ENCODE peak calls at places on chromosomes 6 and 20, in eight cellular contexts. One of them, this sample, is unnamed.

GRCh38 chr6:71967436-71967835 is 81.1 kb downstream of the RIMS1 start:
- DNase-seq in GM13976: no peak
- DNase-seq in KG1: no peak
- DNase-seq in GM04504: peak
- DNase-seq in activated gamma-delta T cell treated with Interleukin-2 at 50 U/mL for 16 hours: no peak
- DNase-seq in NCI-H82: no peak
- DNase-seq in ureter: no peak
- DNase-seq in activated CD4-positive, alpha-beta T cell treated with anti-CD3 and anti-CD28 coated beads, Interleukin-2, amount 50 U/mL, for 1 hour: no peak
- DNase-seq in this sample: no peak

GRCh38 chr6:79353226-79353625 is 118.7 kb upstream of the HMGN3 start:
- DNase-seq in activated CD4-positive, alpha-beta T cell treated with anti-CD3 and anti-CD28 coated beads, Interleukin-2, amount 50 U/mL, for 1 hour: no peak
- DNase-seq in KG1: no peak
- DNase-seq in activated gamma-delta T cell treated with Interleukin-2 at 50 U/mL for 16 hours: no peak
- DNase-seq in ureter: no peak
- DNase-seq in GM13976: no peak
- DNase-seq in NCI-H82: no peak
- DNase-seq in GM04504: no peak
- DNase-seq in this sample: no peak

GRCh38 chr6:159730277-159730676 is 3.0 kb downstream of the WTAP start:
- DNase-seq in activated gamma-delta T cell treated with Interleukin-2 at 50 U/mL for 16 hours: no peak
- DNase-seq in NCI-H82: no peak
- DNase-seq in activated CD4-positive, alpha-beta T cell treated with anti-CD3 and anti-CD28 coated beads, Interleukin-2, amount 50 U/mL, for 1 hour: no peak
- DNase-seq in ureter: no peak
- DNase-seq in GM04504: no peak
- DNase-seq in KG1: no peak
- DNase-seq in GM13976: no peak
- DNase-seq in this sample: no peak

GRCh38 chr20:10741060-10741459 is 67.3 kb upstream of the JAG1 start:
- DNase-seq in activated CD4-positive, alpha-beta T cell treated with anti-CD3 and anti-CD28 coated beads, Interleukin-2, amount 50 U/mL, for 1 hour: no peak
- DNase-seq in GM13976: no peak
- DNase-seq in GM04504: no peak
- DNase-seq in KG1: no peak
- DNase-seq in ureter: no peak
- DNase-seq in NCI-H82: no peak
- DNase-seq in activated gamma-delta T cell treated with Interleukin-2 at 50 U/mL for 16 hours: no peak
- DNase-seq in this sample: no peak

GRCh38 chr20:10513931-10514575 is 78.9 kb downstream of the SLX4IP start:
- DNase-seq in ureter: no peak
- DNase-seq in activated CD4-positive, alpha-beta T cell treated with anti-CD3 and anti-CD28 coated beads, Interleukin-2, amount 50 U/mL, for 1 hour: no peak
- DNase-seq in activated gamma-delta T cell treated with Interleukin-2 at 50 U/mL for 16 hours: no peak
- DNase-seq in GM13976: no peak
- DNase-seq in KG1: no peak
- DNase-seq in GM04504: no peak
- DNase-seq in NCI-H82: no peak
- DNase-seq in this sample: no peak

GRCh38 chr20:50346372-50347347 is 156.0 kb downstream of the CEBPB start:
- DNase-seq in activated gamma-delta T cell treated with Interleukin-2 at 50 U/mL for 16 hours: no peak
- DNase-seq in NCI-H82: no peak
- DNase-seq in GM04504: peak
- DNase-seq in activated CD4-positive, alpha-beta T cell treated with anti-CD3 and anti-CD28 coated beads, Interleukin-2, amount 50 U/mL, for 1 hour: no peak
- DNase-seq in ureter: peak
- DNase-seq in GM13976: no peak
- DNase-seq in KG1: no peak
- DNase-seq in this sample: peak

GRCh38 chr20:53480913-53481312 is 112.7 kb downstream of the ZNF217 start:
- DNase-seq in GM13976: no peak
- DNase-seq in ureter: no peak
- DNase-seq in GM04504: no peak
- DNase-seq in activated gamma-delta T cell treated with Interleukin-2 at 50 U/mL for 16 hours: no peak
- DNase-seq in activated CD4-positive, alpha-beta T cell treated with anti-CD3 and anti-CD28 coated beads, Interleukin-2, amount 50 U/mL, for 1 hour: no peak
- DNase-seq in KG1: no peak
- DNase-seq in NCI-H82: no peak
- DNase-seq in this sample: peak

GRCh38 chr20:11117808-11118528 is 444.2 kb upstream of the JAG1 start:
- DNase-seq in KG1: no peak
- DNase-seq in ureter: no peak
- DNase-seq in activated gamma-delta T cell treated with Interleukin-2 at 50 U/mL for 16 hours: no peak
- DNase-seq in GM04504: no peak
- DNase-seq in activated CD4-positive, alpha-beta T cell treated with anti-CD3 and anti-CD28 coated beads, Interleukin-2, amount 50 U/mL, for 1 hour: no peak
- DNase-seq in GM13976: no peak
- DNase-seq in NCI-H82: no peak
- DNase-seq in this sample: peak

GRCh38 chr6:128397996-128398395 is 122.4 kb downstream of the PTPRK start:
- DNase-seq in activated gamma-delta T cell treated with Interleukin-2 at 50 U/mL for 16 hours: no peak
- DNase-seq in GM13976: no peak
- DNase-seq in activated CD4-positive, alpha-beta T cell treated with anti-CD3 and anti-CD28 coated beads, Interleukin-2, amount 50 U/mL, for 1 hour: no peak
- DNase-seq in NCI-H82: no peak
- DNase-seq in ureter: no peak
- DNase-seq in KG1: no peak
- DNase-seq in GM04504: no peak
- DNase-seq in this sample: no peak

This sample was measured in NCI-H446 treated with DMSO at 0.1 percent for 48 hours.